ENCODE peak calls at places on chromosomes 3 and 15, in four cellular contexts. One of them, this sample, is unnamed.

GRCh38 chr3:111324645-111325044 is 217.4 kb upstream of the CD96 start:
- DNase-seq in K562: no peak
- DNase-seq in HepG2: no peak
- DNase-seq in GM12878: no peak
- DNase-seq in this sample: no peak

GRCh38 chr3:53493997-53494791 is at the start of gene CACNA1D:
- DNase-seq in K562: no peak
- DNase-seq in HepG2: no peak
- DNase-seq in GM12878: no peak
- DNase-seq in this sample: peak

GRCh38 chr3:14514323-14514720 is 25.8 kb downstream of the GRIP2 start:
- DNase-seq in K562: no peak
- DNase-seq in HepG2: no peak
- DNase-seq in GM12878: no peak
- DNase-seq in this sample: no peak

GRCh38 chr3:120506828-120507774 is 56.3 kb upstream of the FSTL1 start:
- DNase-seq in K562: peak
- DNase-seq in HepG2: peak
- DNase-seq in GM12878: no peak
- DNase-seq in this sample: peak

GRCh38 chr3:17954801-17955200 is 212.4 kb upstream of the TBC1D5 start:
- DNase-seq in K562: no peak
- DNase-seq in HepG2: no peak
- DNase-seq in GM12878: no peak
- DNase-seq in this sample: peak

GRCh38 chr3:45067941-45068340 is 41.8 kb downstream of the CLEC3B start:
- DNase-seq in K562: no peak
- DNase-seq in HepG2: no peak
- DNase-seq in GM12878: no peak
- DNase-seq in this sample: no peak

GRCh38 chr3:172591876-172592771 is 68.9 kb upstream of the TNFSF10 start:
- DNase-seq in K562: peak
- DNase-seq in HepG2: no peak
- DNase-seq in GM12878: peak
- DNase-seq in this sample: no peak

GRCh38 chr15:43912991-43913927 is 86.5 kb downstream of the WDR76 start:
- DNase-seq in K562: peak
- DNase-seq in HepG2: peak
- DNase-seq in GM12878: no peak
- DNase-seq in this sample: no peak

GRCh38 chr3:138188013-138188352 is 882 bp downstream of the ARMC8 start:
- DNase-seq in K562: peak
- DNase-seq in HepG2: no peak
- DNase-seq in GM12878: no peak
- DNase-seq in this sample: no peak

GRCh38 chr3:117681619-117682018 is 972.0 kb downstream of the TUSC7 start:
- DNase-seq in K562: no peak
- DNase-seq in HepG2: no peak
- DNase-seq in GM12878: no peak
- DNase-seq in this sample: no peak

GRCh38 chr15:34275721-34276120 is 50.9 kb downstream of the EMC4 start:
- DNase-seq in K562: no peak
- DNase-seq in HepG2: no peak
- DNase-seq in GM12878: no peak
- DNase-seq in this sample: no peak

GRCh38 chr15:98649621-98649995 is 1.3 kb downstream of the IGF1R start:
- DNase-seq in K562: no peak
- DNase-seq in HepG2: no peak
- DNase-seq in GM12878: no peak
- DNase-seq in this sample: no peak

GRCh38 chr3:45665101-45665572 is 24.1 kb upstream of the SACM1L start:
- DNase-seq in K562: peak
- DNase-seq in HepG2: peak
- DNase-seq in GM12878: peak
- DNase-seq in this sample: peak

GRCh38 chr3:123791417-123791816 is 92.7 kb downstream of the MYLK start:
- DNase-seq in K562: no peak
- DNase-seq in HepG2: no peak
- DNase-seq in GM12878: no peak
- DNase-seq in this sample: no peak

GRCh38 chr3:7307410-7307809 is 446.5 kb downstream of the GRM7 start:
- DNase-seq in K562: no peak
- DNase-seq in HepG2: no peak
- DNase-seq in GM12878: no peak
- DNase-seq in this sample: no peak

GRCh38 chr3:99902091-99902490 is 84.4 kb downstream of the CMSS1 start:
- DNase-seq in K562: no peak
- DNase-seq in HepG2: no peak
- DNase-seq in GM12878: no peak
- DNase-seq in this sample: no peak

GRCh38 chr3:99900248-99900647 is 82.6 kb downstream of the CMSS1 start:
- DNase-seq in K562: no peak
- DNase-seq in HepG2: no peak
- DNase-seq in GM12878: no peak
- DNase-seq in this sample: no peak

GRCh38 chr3:99903844-99904243 is 86.2 kb downstream of the CMSS1 start:
- DNase-seq in K562: no peak
- DNase-seq in HepG2: no peak
- DNase-seq in GM12878: no peak
- DNase-seq in this sample: no peak

GRCh38 chr3:99899603-99900002 is 81.9 kb downstream of the CMSS1 start:
- DNase-seq in K562: no peak
- DNase-seq in HepG2: no peak
- DNase-seq in GM12878: no peak
- DNase-seq in this sample: no peak

GRCh38 chr3:99901200-99901926 is 83.7 kb downstream of the CMSS1 start:
- DNase-seq in K562: no peak
- DNase-seq in HepG2: peak
- DNase-seq in GM12878: peak
- DNase-seq in this sample: no peak
- TF ChIP-seq CREM in K562: no peak
- TF ChIP-seq CREM in HepG2: peak
- TF ChIP-seq CREM in GM12878: no peak
- TF ChIP-seq CREM in this sample: no peak

DNA sequence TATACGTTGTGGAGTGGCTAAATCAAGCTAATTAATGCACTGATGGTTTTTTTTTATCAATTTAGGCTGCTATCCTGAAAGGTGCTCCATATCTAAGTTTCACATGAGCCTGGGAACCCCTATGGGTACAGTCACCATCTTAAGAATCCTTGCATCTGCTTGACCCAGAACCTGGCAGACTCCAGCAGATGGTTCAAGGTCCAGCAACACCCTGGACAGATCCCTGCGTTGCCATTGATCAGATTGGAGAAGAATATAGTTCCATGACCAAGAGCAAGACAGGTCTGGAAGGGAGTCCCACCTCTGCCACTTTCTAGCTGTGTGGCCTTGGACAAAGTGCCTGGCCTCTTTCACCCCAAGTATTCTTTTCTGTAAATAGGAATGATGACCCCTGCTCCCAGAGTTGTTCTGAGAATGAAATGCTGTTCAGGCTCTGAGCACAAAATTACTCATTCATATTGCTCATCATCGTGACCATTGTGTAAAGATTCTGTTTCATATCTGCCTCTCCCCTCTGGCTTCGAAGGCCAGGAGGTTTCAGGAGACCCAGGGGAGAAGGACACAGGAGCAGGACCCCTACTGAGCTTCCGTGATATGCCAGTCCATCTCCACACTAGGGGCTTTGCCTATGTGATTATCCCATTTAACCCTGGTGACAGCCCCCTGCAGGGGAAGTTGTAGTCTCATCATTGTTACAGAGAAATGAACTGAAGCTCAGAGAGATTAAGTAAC is 30.0 kb upstream of the TSEN2 start:
- DNase-seq in K562: no peak
- DNase-seq in HepG2: no peak
- DNase-seq in GM12878: no peak
- DNase-seq in this sample: no peak
- TF ChIP-seq CREM in K562: no peak
- TF ChIP-seq CREM in HepG2: no peak
- TF ChIP-seq CREM in GM12878: no peak
- TF ChIP-seq CREM in this sample: no peak

GRCh38 chr15:66721501-66721937 is 19.5 kb downstream of the SMAD6 start:
- DNase-seq in K562: peak
- DNase-seq in HepG2: no peak
- DNase-seq in GM12878: no peak
- DNase-seq in this sample: no peak
- TF ChIP-seq CREM in K562: no peak
- TF ChIP-seq CREM in HepG2: no peak
- TF ChIP-seq CREM in GM12878: no peak
- TF ChIP-seq CREM in this sample: no peak

GRCh38 chr3:9500108-9501050 is 53.2 kb downstream of the LHFPL4 start:
- DNase-seq in K562: peak
- DNase-seq in HepG2: peak
- DNase-seq in GM12878: no peak
- DNase-seq in this sample: peak
- TF ChIP-seq CREM in K562: peak
- TF ChIP-seq CREM in HepG2: no peak
- TF ChIP-seq CREM in GM12878: no peak
- TF ChIP-seq CREM in this sample: no peak

DNA sequence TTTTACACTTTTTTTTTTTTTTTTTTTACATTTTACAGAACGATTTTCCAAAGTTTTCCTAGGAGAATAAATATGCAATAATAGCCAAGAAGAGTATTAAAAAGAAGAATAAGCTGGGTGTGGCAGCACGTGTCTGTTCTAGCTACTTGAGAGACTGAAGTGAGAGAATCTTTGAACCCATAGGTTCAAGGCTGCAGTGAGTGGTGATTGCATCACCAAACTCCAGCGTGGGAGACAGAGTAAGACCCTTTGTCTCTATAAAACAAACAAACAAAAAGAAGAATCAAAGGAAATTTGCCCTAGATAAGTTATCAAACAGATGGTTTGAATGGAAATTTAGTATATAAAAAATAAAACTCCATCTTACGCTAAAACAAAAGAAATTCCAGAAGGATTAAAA is 13.3 kb downstream of the XRN1 start:
- DNase-seq in K562: no peak
- DNase-seq in HepG2: peak
- DNase-seq in GM12878: no peak
- DNase-seq in this sample: no peak
- TF ChIP-seq CREM in K562: no peak
- TF ChIP-seq CREM in HepG2: peak
- TF ChIP-seq CREM in GM12878: no peak
- TF ChIP-seq CREM in this sample: no peak

GRCh38 chr3:28940530-28940929 is 340.3 kb upstream of the RBMS3 start:
- DNase-seq in K562: no peak
- DNase-seq in HepG2: no peak
- DNase-seq in GM12878: peak
- DNase-seq in this sample: no peak

GRCh38 chr3:28935141-28935540 is 345.7 kb upstream of the RBMS3 start:
- DNase-seq in K562: no peak
- DNase-seq in HepG2: no peak
- DNase-seq in GM12878: no peak
- DNase-seq in this sample: no peak

GRCh38 chr3:28934135-28934813 is 346.6 kb upstream of the RBMS3 start:
- DNase-seq in K562: no peak
- DNase-seq in HepG2: no peak
- DNase-seq in GM12878: no peak
- DNase-seq in this sample: no peak

GRCh38 chr3:28933337-28933736 is 347.5 kb upstream of the RBMS3 start:
- DNase-seq in K562: no peak
- DNase-seq in HepG2: no peak
- DNase-seq in GM12878: no peak
- DNase-seq in this sample: no peak

GRCh38 chr3:28936154-28936553 is 344.7 kb upstream of the RBMS3 start:
- DNase-seq in K562: no peak
- DNase-seq in HepG2: no peak
- DNase-seq in GM12878: no peak
- DNase-seq in this sample: no peak
- TF ChIP-seq CREM in K562: no peak
- TF ChIP-seq CREM in HepG2: no peak
- TF ChIP-seq CREM in GM12878: no peak
- TF ChIP-seq CREM in this sample: no peak

DNA sequence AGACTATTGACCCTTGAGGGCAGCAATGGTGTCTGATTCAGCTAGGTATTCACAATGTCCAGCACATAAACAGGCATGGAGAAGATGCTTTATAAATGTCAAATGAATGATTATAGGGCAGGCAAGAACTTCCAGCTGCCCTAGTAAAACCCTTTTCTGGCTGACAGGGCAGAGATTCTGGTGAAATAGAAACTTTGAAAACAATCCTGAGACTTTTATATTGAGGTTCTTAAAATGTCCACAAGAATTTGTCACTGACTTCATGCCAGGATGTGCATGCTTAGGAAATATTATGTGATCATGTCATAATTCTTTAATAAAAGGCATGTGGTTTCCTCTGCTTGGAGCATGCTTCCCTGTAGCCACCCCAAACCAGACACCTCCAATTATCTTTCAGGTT is 43.2 kb upstream of the CLRN1 start:
- DNase-seq in K562: no peak
- DNase-seq in HepG2: no peak
- DNase-seq in GM12878: no peak
- DNase-seq in this sample: no peak
- TF ChIP-seq CREM in K562: no peak
- TF ChIP-seq CREM in HepG2: no peak
- TF ChIP-seq CREM in GM12878: no peak
- TF ChIP-seq CREM in this sample: no peak

DNA sequence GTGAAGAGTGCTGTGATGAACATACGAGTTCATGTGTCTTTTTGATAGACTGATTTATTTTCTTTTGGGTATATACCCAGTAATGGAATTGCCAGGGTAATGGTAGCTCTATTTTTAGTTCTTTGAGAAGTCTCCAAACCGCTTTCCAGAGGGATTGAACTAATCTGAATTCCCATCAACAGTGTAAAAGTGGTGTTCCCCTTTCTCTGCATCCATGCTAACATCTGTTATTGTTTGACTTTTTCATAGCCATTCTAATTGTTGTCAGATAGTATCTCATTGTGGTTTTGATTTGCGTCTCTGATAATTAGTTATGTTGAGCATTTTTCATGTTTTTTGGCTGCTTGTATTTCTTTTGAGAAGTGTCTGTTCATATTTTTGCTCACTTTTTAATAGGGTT is 54.8 kb upstream of the UTS2B start:
- DNase-seq in K562: no peak
- DNase-seq in HepG2: no peak
- DNase-seq in GM12878: no peak
- DNase-seq in this sample: no peak
- TF ChIP-seq CREM in K562: no peak
- TF ChIP-seq CREM in HepG2: no peak
- TF ChIP-seq CREM in GM12878: no peak
- TF ChIP-seq CREM in this sample: no peak

This sample was measured in WTC11.